ENCODE peak calls at places on chromosomes 4 and X, in eight cellular contexts. F is right lobe of liver; A is HCT116; L is activated CD4-positive, alpha-beta T cell treated with anti-CD3 and anti-CD28 coated beads for 36 hours; U is upper lobe of left lung; T is natural killer cell; N is CD4-positive, alpha-beta T cell; X is left lobe of liver. K is an unnamed sample.

GRCh38 chr4:119550857-119551532 is 77.6 kb downstream of the PDE5A start:
- ATAC-seq in F (no peak), A (no peak), L (no peak), U (no peak), T (no peak), N (no peak), X (no peak), K (no peak)

GRCh38 chrX:23786268-23786815 is 3.4 kb downstream of the SAT1 start:
- ATAC-seq in F (peak), A (no peak), L (no peak), U (no peak), T (no peak), N (no peak), X (no peak), K (no peak)

GRCh38 chr4:38925492-38926418 is 58.1 kb downstream of the FAM114A1 start:
- ATAC-seq in F (no peak), A (no peak), L (no peak), U (no peak), T (peak), N (no peak), X (no peak), K (no peak)

GRCh38 chr4:6268650-6269399 is 825 bp upstream of the WFS1 start:
- ATAC-seq in F (no peak), A (no peak), L (peak), U (no peak), T (peak), N (peak), X (peak), K (peak)

GRCh38 chrX:2892816-2893215 is 36.3 kb downstream of the ARSD start:
- ATAC-seq in F (no peak), A (no peak), L (no peak), U (no peak), T (no peak), N (no peak), X (no peak), K (no peak)

GRCh38 chr4:22678851-22679517 is 13.8 kb upstream of the GBA3 start:
- ATAC-seq in F (peak), A (no peak), L (no peak), U (no peak), T (no peak), N (no peak), X (peak), K (no peak)

GRCh38 chr4:87051121-87051713 is 116.4 kb downstream of the AFF1 start:
- ATAC-seq in F (peak), A (no peak), L (no peak), U (no peak), T (no peak), N (no peak), X (peak), K (no peak)

GRCh38 chrX:46180258-46180687 is 364.9 kb downstream of the ZNF674 start:
- ATAC-seq in F (no peak), A (peak), L (no peak), U (no peak), T (no peak), N (no peak), X (no peak), K (no peak)

GRCh38 chr4:54872246-54872645 is 214.5 kb downstream of the KIT start:
- ATAC-seq in F (no peak), A (no peak), L (no peak), U (no peak), T (no peak), N (no peak), X (no peak), K (peak)

K was measured in activated T-helper 17 cell treated with anti-CD3 and anti-CD28 coated beads, Interleukin-2, amount 50 U/mL, for 72 hours.